ENCODE peak calls at places on chromosomes 12 and 14, in six cellular contexts. R, A, I, Z, O and Y are unnamed samples.

GRCh38 chr14:93234798-93235197 is 27.7 kb downstream of the UBR7 start:
- DNase-seq in Z (peak), O (peak), I (no peak), A (no peak), R (peak), Y (no peak)

GRCh38 chr12:31728289-31728916 is 418 bp downstream of the AMN1 start:
- DNase-seq in R (no peak), O (no peak), Z (no peak), I (no peak), A (no peak), Y (peak)

GRCh38 chr14:50550294-50550693 is 9.7 kb upstream of the ATL1 start:
- DNase-seq in I (no peak), R (no peak), Z (no peak), A (no peak), O (no peak), Y (no peak)

GRCh38 chr12:74624206-74624605 is 86.6 kb downstream of the ATXN7L3B start:
- DNase-seq in Z (no peak), I (no peak), R (no peak), A (no peak), O (no peak), Y (no peak)

GRCh38 chr12:66647034-66647691 is 31.7 kb downstream of the GRIP1 start:
- DNase-seq in R (peak), I (no peak), O (peak), A (no peak), Z (no peak), Y (no peak)

GRCh38 chr12:1799068-1799881 is 21.1 kb upstream of the LRTM2 start:
- DNase-seq in A (peak), I (no peak), O (no peak), Z (peak), R (no peak), Y (no peak)

GRCh38 chr12:108214486-108214885 is 85.4 kb downstream of the WSCD2 start:
- DNase-seq in O (peak), A (peak), Z (no peak), R (peak), I (peak), Y (peak)

GRCh38 chr12:131796411-131796736 is 31.8 kb upstream of the MMP17 start:
- DNase-seq in A (no peak), I (no peak), O (no peak), R (no peak), Z (no peak), Y (no peak)

GRCh38 chr12:29768372-29768771 is 15.4 kb downstream of the TMTC1 start:
- DNase-seq in Z (no peak), A (no peak), O (no peak), R (no peak), I (no peak), Y (no peak)

GRCh38 chr12:29769162-29769820 is 14.5 kb downstream of the TMTC1 start:
- DNase-seq in O (peak), A (no peak), R (peak), Z (no peak), I (no peak), Y (no peak)

GRCh38 chr12:29771786-29772185 is 12.0 kb downstream of the TMTC1 start:
- DNase-seq in R (no peak), I (no peak), O (peak), A (no peak), Z (no peak), Y (no peak)

GRCh38 chr12:29771165-29771564 is 12.6 kb downstream of the TMTC1 start:
- DNase-seq in R (no peak), O (no peak), Z (no peak), A (no peak), I (no peak), Y (no peak)

DNA sequence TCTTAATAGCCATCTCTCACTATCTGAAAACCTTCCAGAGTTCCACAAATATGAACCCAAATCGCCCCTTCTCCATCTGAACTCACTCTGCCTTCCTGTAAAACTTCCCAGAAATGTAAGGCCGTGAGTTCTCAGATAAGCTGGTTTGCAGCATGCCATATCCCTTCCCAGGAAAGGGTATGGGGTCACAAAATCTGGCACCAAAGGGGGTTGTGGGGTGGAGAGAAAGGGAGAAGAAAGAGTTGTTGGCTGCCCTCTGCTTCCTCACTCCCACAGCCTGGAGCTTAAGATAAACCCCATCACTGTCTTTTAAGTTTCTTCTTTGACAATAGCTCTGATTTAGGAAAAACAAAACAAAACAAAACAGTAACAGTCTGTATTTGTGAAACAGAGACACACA is 10.7 kb downstream of the TMTC1 start:
- DNase-seq in O (no peak), A (no peak), I (no peak), Z (no peak), R (no peak), Y (no peak)
- TF ChIP-seq CTCF in O (no peak), A (no peak), I (no peak), Z (no peak), R (no peak), Y (no peak)

DNA sequence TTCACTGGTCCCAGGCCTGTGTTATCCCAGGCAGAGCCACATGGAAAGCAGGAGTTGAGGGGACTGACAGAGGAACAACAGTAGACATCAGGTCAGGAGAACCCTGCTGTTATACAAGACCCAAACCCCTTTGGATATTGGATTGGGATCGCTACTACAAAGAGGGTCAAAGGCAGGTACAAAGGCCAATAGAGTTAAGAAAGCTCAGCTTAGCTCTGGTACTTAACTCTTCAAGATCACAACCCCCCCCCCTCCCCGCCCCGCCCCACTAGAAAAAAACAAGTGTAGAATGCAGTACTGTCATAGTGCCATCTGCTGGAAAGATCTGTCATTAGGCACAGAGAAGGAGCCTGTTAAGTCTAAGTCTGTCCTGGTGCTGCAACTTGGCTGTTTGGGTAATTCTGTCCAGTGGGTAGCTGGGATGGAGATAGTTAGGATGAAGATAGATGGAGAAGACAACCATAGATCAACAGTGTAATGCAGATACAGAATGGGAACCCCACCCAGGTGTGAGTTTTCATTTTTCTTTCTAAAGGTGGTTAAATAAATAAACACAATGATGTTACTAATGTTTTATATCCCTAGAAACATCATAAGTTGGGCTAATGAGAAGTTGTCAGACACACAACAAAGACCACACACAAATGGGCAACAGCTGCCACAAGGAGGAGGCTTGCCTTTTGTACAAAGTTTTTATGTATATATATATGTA is 17.2 kb downstream of the REM2 start:
- DNase-seq in O (peak), Z (no peak), R (peak), I (peak), A (no peak), Y (peak)
- TF ChIP-seq CTCF in O (peak), Z (peak), R (peak), I (peak), A (peak), Y (peak)

DNA sequence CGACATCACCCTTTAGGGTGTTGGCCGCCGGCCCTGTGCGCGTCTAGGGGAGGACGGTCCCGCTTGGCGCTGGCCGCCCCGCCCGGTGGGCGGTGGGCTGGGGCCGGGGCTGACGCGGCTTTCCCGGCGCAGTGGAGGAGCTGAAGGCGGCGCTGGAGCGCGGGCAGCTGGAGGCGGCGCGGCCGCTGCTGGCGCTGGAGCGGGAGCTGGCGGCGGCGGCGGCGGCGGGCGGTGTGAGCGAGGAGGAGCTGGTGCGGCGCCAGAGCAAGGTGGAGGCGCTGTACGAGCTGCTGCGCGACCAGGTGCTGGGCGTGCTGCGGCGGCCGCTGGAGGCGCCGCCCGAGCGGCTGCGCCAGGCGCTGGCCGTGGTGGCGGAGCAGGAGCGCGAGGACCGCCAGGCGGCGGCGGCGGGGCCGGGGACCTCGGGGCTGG is 3.6 kb downstream of the TNFAIP2 start:
- DNase-seq in A (no peak), R (no peak), I (peak), Z (peak), O (no peak), Y (no peak)
- TF ChIP-seq CTCF in A (no peak), R (no peak), I (peak), Z (no peak), O (peak), Y (no peak)

GRCh38 chr14:23051482-23051881 is 5.8 kb downstream of the CDH24 start:
- DNase-seq in A (no peak), Z (no peak), O (no peak), I (no peak), R (no peak), Y (no peak)

GRCh38 chr14:23053426-23053825 is 3.9 kb downstream of the CDH24 start:
- DNase-seq in R (no peak), I (no peak), A (no peak), O (no peak), Z (peak), Y (no peak)

GRCh38 chr14:23052671-23053070 is 4.6 kb downstream of the CDH24 start:
- DNase-seq in R (no peak), I (no peak), O (no peak), Z (peak), A (no peak), Y (no peak)

GRCh38 chr14:23054000-23054811 is 3.1 kb downstream of the CDH24 start:
- DNase-seq in Z (peak), O (no peak), A (no peak), R (no peak), I (no peak), Y (peak)

GRCh38 chr14:23052182-23052623 is 5.1 kb downstream of the CDH24 start:
- DNase-seq in Z (no peak), O (no peak), R (no peak), A (no peak), I (no peak), Y (no peak)
- TF ChIP-seq CTCF in Z (no peak), O (peak), R (peak), A (no peak), I (no peak), Y (no peak)

GRCh38 chr12:127926004-127926403 is 341.0 kb upstream of the TMEM132C start:
- DNase-seq in I (peak), R (peak), Z (no peak), A (no peak), O (no peak), Y (no peak)
- TF ChIP-seq CTCF in I (peak), R (peak), Z (peak), A (no peak), O (no peak), Y (no peak)